ENCODE peak calls at places on chromosome 14, in seven cellular contexts. F, V, B, D, N, X and H are unnamed samples.

GRCh38 chr14:100278702-100279101 is 27.5 kb downstream of the SLC25A29 start:
- DNase-seq in F (no peak), V (peak; percentile 76), B (peak; percentile 20), D (no peak), N (peak; percentile 57), X (no peak), H (no peak)

GRCh38 chr14:73785834-73786631 is 65.6 kb upstream of the PTGR2 start:
- DNase-seq in F (peak; percentile 68), V (peak; percentile 96), B (peak; percentile 89), D (peak; percentile 60), N (peak; percentile 85), X (peak; percentile 89), H (peak; percentile 84)

GRCh38 chr14:69049675-69050074 is 70.6 kb upstream of the ACTN1 start:
- DNase-seq in F (no peak), V (peak; percentile 95), B (peak; percentile 70), D (no peak), N (peak; percentile 67), X (no peak), H (no peak)

GRCh38 chr14:54133896-54134295 is 177.3 kb upstream of the BMP4 start:
- DNase-seq in F (no peak), V (peak; percentile 29), B (no peak), D (peak; percentile 11), N (peak; percentile 92), X (no peak), H (no peak)

GRCh38 chr14:52032196-52032865 is 36.5 kb downstream of the NID2 start:
- DNase-seq in F (no peak), V (peak; percentile 78), B (no peak), D (no peak), N (no peak), X (no peak), H (no peak)

GRCh38 chr14:73235531-73236155 is 1.7 kb upstream of the PAPLN start:
- DNase-seq in F (peak; percentile 83), V (peak; percentile 84), B (no peak), D (no peak), N (no peak), X (no peak), H (peak; percentile 29)

GRCh38 chr14:69547701-69548348 is 26.8 kb downstream of the CCDC177 start:
- DNase-seq in F (peak; percentile 90), V (peak; percentile 44), B (no peak), D (no peak), N (no peak), X (no peak), H (no peak)

GRCh38 chr14:93056840-93057585 is 58.7 kb downstream of the ITPK1 start:
- DNase-seq in F (no peak), V (no peak), B (no peak), D (no peak), N (no peak), X (no peak), H (peak; percentile 45)

GRCh38 chr14:64706552-64707193 is 2.4 kb downstream of the PLEKHG3 start:
- DNase-seq in F (peak; percentile 65), V (no peak), B (no peak), D (no peak), N (no peak), X (no peak), H (peak; percentile 65)

GRCh38 chr14:101435546-101435945 is 125.7 kb upstream of the DIO3 start:
- DNase-seq in F (no peak), V (no peak), B (no peak), D (no peak), N (no peak), X (no peak), H (no peak)

GRCh38 chr14:74065746-74066575 is 18.3 kb downstream of the ALDH6A1 start:
- DNase-seq in F (no peak), V (peak; percentile 61), B (no peak), D (no peak), N (peak; percentile 24), X (no peak), H (no peak)

GRCh38 chr14:75259510-75259855 is 19.1 kb upstream of the FOS start:
- DNase-seq in F (peak; percentile 62), V (peak; percentile 80), B (peak; percentile 49), D (peak; percentile 42), N (peak; percentile 36), X (no peak), H (no peak)
- TF ChIP-seq CTCF in F (no peak), V (peak; percentile 29), B (no peak), D (no peak), N (no peak), X (peak; percentile 42), H (no peak)

GRCh38 chr14:29527286-29527685 is 400.4 kb downstream of the PRKD1 start:
- DNase-seq in F (no peak), V (no peak), B (no peak), D (no peak), N (no peak), X (no peak), H (no peak)

GRCh38 chr14:29518335-29518734 is 409.3 kb downstream of the PRKD1 start:
- DNase-seq in F (no peak), V (peak; percentile 22), B (no peak), D (no peak), N (peak; percentile 7), X (no peak), H (no peak)

DNA sequence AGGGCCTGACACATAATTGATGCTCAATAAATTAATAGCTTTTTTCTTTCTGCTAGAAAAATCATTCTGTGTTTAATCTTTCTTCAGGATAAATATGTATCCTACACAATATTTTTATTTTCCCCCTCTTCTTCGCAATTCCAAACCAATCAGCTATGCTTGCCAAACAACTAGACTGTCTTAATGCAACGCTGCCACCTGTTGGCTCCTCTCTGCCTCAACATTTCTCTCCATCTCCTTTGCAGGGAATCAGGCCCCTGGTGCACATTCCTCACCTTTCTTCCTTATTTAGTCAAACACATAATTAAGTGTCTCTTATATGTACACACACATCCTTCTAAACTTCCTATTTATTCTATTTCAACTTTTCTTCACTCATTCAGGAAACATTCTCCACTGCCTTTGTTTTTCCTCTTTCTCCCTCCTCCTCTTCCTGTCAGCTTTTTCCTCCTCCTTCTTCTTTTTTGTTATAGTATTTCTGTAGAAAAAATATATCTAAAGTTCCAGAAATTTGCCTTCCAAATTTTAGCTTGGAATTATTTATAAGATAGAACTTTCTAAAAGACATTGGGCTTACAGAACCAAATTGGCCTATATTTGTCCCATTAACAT is 406.0 kb downstream of the PRKD1 start:
- DNase-seq in F (peak; percentile 76), V (peak; percentile 18), B (no peak), D (no peak), N (peak; percentile 35), X (no peak), H (no peak)
- TF ChIP-seq CTCF in F (peak; percentile 91), V (peak; percentile 40), B (peak; percentile 4), D (no peak), N (peak; percentile 64), X (no peak), H (no peak)

GRCh38 chr14:99272669-99273024 is 650 bp upstream of the BCL11B start:
- DNase-seq in F (no peak), V (no peak), B (no peak), D (peak; percentile 46), N (peak; percentile 22), X (no peak), H (no peak)

GRCh38 chr14:99273025-99273723 is 1.2 kb upstream of the BCL11B start:
- DNase-seq in F (peak; percentile 73), V (peak; percentile 19), B (no peak), D (peak; percentile 54), N (peak; percentile 35), X (peak; percentile 63), H (peak; percentile 85)

GRCh38 chr14:99270491-99271287 is 1.3 kb downstream of the BCL11B start:
- DNase-seq in F (peak; percentile 85), V (no peak), B (no peak), D (no peak), N (no peak), X (no peak), H (peak; percentile 61)

GRCh38 chr14:99271288-99271941 is 582 bp downstream of the BCL11B start:
- DNase-seq in F (no peak), V (no peak), B (no peak), D (no peak), N (no peak), X (no peak), H (no peak)

GRCh38 chr14:99271951-99272668 is at the start of gene BCL11B:
- DNase-seq in F (peak; percentile 92), V (peak; percentile 89), B (peak; percentile 19), D (peak; percentile 86), N (peak; percentile 84), X (peak; percentile 82), H (peak; percentile 88)
- TF ChIP-seq CTCF in F (peak; percentile 48), V (peak; percentile 50), B (peak; percentile 40), D (peak; percentile 61), N (peak; percentile 69), X (peak; percentile 58), H (no peak)

GRCh38 chr14:55160989-55161388 is 30.4 kb downstream of the DLGAP5 start:
- DNase-seq in F (no peak), V (peak; percentile 53), B (no peak), D (peak; percentile 38), N (peak; percentile 44), X (no peak), H (no peak)
- TF ChIP-seq CTCF in F (peak; percentile 44), V (peak; percentile 50), B (peak; percentile 46), D (peak; percentile 73), N (peak; percentile 17), X (peak; percentile 70), H (peak; percentile 16)

GRCh38 chr14:75831971-75832370 is 149.8 kb downstream of the TGFB3 start:
- DNase-seq in F (no peak), V (no peak), B (no peak), D (no peak), N (peak; percentile 96), X (no peak), H (peak; percentile 44)
- TF ChIP-seq CTCF in F (no peak), V (no peak), B (no peak), D (no peak), N (no peak), X (no peak), H (no peak)

GRCh38 chr14:96309128-96309906 is 53.3 kb downstream of the BDKRB1 start:
- DNase-seq in F (no peak), V (no peak), B (no peak), D (peak; percentile 13), N (no peak), X (peak; percentile 33), H (no peak)

GRCh38 chr14:96303981-96304380 is 48.0 kb downstream of the BDKRB1 start:
- DNase-seq in F (no peak), V (no peak), B (no peak), D (no peak), N (no peak), X (no peak), H (no peak)

GRCh38 chr14:96307434-96307833 is 51.4 kb downstream of the BDKRB1 start:
- DNase-seq in F (peak; percentile 25), V (no peak), B (no peak), D (peak; percentile 18), N (no peak), X (no peak), H (no peak)

GRCh38 chr14:96309907-96310330 is 53.2 kb downstream of the ATG2B start:
- DNase-seq in F (no peak), V (no peak), B (no peak), D (peak; percentile 8), N (no peak), X (no peak), H (no peak)

GRCh38 chr14:96304956-96305355 is 48.9 kb downstream of the BDKRB1 start:
- DNase-seq in F (peak; percentile 81), V (no peak), B (no peak), D (no peak), N (peak; percentile 49), X (no peak), H (no peak)
- TF ChIP-seq CTCF in F (peak; percentile 53), V (no peak), B (peak; percentile 5), D (peak; percentile 20), N (peak; percentile 14), X (no peak), H (no peak)

GRCh38 chr14:36556811-36557433 is 25.5 kb downstream of the NKX2-8 start:
- DNase-seq in F (peak; percentile 65), V (peak; percentile 26), B (no peak), D (peak; percentile 50), N (peak; percentile 22), X (no peak), H (peak; percentile 33)
- TF ChIP-seq CTCF in F (peak; percentile 98), V (peak; percentile 85), B (peak; percentile 87), D (peak; percentile 76), N (peak; percentile 75), X (peak; percentile 37), H (no peak)